ENCODE peak calls at places on chromosomes 7 and 10, in ten cellular contexts. T is stomach, R is prostate gland, L is suprapubic skin, G is upper lobe of right lung, E is iPS DF 6.9, U is neuronal stem cell, Z is cardiac muscle cell, O is Karpas-422, V is left ventricle myocardium inferior. H is an unnamed sample.

GRCh38 chr7:40815512-40815911 is 680.7 kb downstream of the SUGCT start:
- DNase-seq in T (no peak), R (no peak), L (no peak), G (no peak), E (no peak), U (no peak), Z (no peak), O (no peak), V (no peak), H (no peak)

GRCh38 chr7:102434039-102434481 is 685 bp downstream of the ORAI2 start:
- DNase-seq in T (no peak), R (no peak), L (no peak), G (no peak), E (no peak), U (no peak), Z (no peak), O (peak; percentile 46), V (no peak), H (no peak)

GRCh38 chr7:84261509-84261908 is 66.9 kb upstream of the SEMA3A start:
- DNase-seq in T (no peak), R (no peak), L (no peak), G (no peak), E (no peak), U (no peak), Z (no peak), O (no peak), V (no peak), H (no peak)

GRCh38 chr7:159007308-159008054 is 137.2 kb downstream of the VIPR2 start:
- DNase-seq in T (no peak), R (no peak), L (peak; percentile 65), G (no peak), E (no peak), U (no peak), Z (no peak), O (no peak), V (no peak), H (no peak)

GRCh38 chr7:138880881-138881577 is 83.0 kb upstream of the ATP6V0A4 start:
- DNase-seq in T (peak; percentile 40), R (no peak), L (no peak), G (no peak), E (no peak), U (no peak), Z (no peak), O (no peak), V (peak; percentile 55), H (no peak)

GRCh38 chr10:110363572-110364411 is 59.1 kb upstream of the SMNDC1 start:
- DNase-seq in T (no peak), R (no peak), L (no peak), G (no peak), E (no peak), U (no peak), Z (no peak), O (no peak), V (no peak), H (no peak)

GRCh38 chr7:4265056-4265455 is 417.0 kb upstream of the FOXK1 start:
- DNase-seq in T (no peak), R (no peak), L (peak; percentile 62), G (no peak), E (no peak), U (no peak), Z (no peak), O (no peak), V (no peak), H (no peak)

GRCh38 chr10:35236739-35237138 is 99.6 kb upstream of the CCNY start:
- DNase-seq in T (no peak), R (no peak), L (no peak), G (no peak), E (no peak), U (no peak), Z (peak; percentile 27), O (no peak), V (no peak), H (no peak)

GRCh38 chr7:45921699-45922519 is 837 bp upstream of the IGFBP3 start:
- DNase-seq in T (no peak), R (peak; percentile 11), L (no peak), G (no peak), E (peak; percentile 66), U (peak; percentile 84), Z (peak; percentile 81), O (no peak), V (peak; percentile 66), H (no peak)

GRCh38 chr10:10910634-10911033 is 107.0 kb upstream of the CELF2 start:
- DNase-seq in T (no peak), R (no peak), L (no peak), G (no peak), E (no peak), U (no peak), Z (no peak), O (no peak), V (no peak), H (no peak)

GRCh38 chr10:4344544-4344994 is 481.4 kb upstream of the AKR1E2 start:
- DNase-seq in T (no peak), R (no peak), L (peak; percentile 83), G (peak; percentile 72), E (no peak), U (no peak), Z (peak; percentile 63), O (no peak), V (peak; percentile 42), H (peak; percentile 45)

GRCh38 chr7:131225619-131226101 is 102.0 kb upstream of the MKLN1 start:
- DNase-seq in T (peak; percentile 28), R (peak; percentile 14), L (no peak), G (peak; percentile 74), E (no peak), U (no peak), Z (no peak), O (no peak), V (peak; percentile 25), H (no peak)

GRCh38 chr10:126468876-126469643 is 80.8 kb upstream of the ADAM12 start:
- DNase-seq in T (no peak), R (no peak), L (no peak), G (no peak), E (no peak), U (no peak), Z (no peak), O (no peak), V (no peak), H (no peak)

GRCh38 chr10:99522511-99523250 is 10.1 kb upstream of the NKX2-3 start:
- DNase-seq in T (no peak), R (no peak), L (no peak), G (no peak), E (no peak), U (no peak), Z (no peak), O (no peak), V (no peak), H (no peak)
- H3K27me3 ChIP-seq in T (peaks cover 99% of the 10 kb centered on the region), R (peaks cover 74% of the 10 kb centered on the region), L (peaks cover 98% of the 10 kb centered on the region), G (peaks cover 100% of the 10 kb centered on the region), E (peaks cover 90% of the 10 kb centered on the region), U (peaks cover 90% of the 10 kb centered on the region), Z (peaks cover 91% of the 10 kb centered on the region), O (no peaks in the 10 kb centered on the region), V (peaks cover 100% of the 10 kb centered on the region), H (no peaks in the 10 kb centered on the region)

GRCh38 chr10:92553959-92554358 is 19.9 kb downstream of the IDE start:
- DNase-seq in T (no peak), R (no peak), L (no peak), G (no peak), E (no peak), U (no peak), Z (no peak), O (no peak), V (no peak), H (no peak)
- H3K9me3 ChIP-seq in T (no peaks in the 10 kb centered on the region), R (no peaks in the 10 kb centered on the region), L (peaks cover 11% of the 10 kb centered on the region), G (peaks cover 7% of the 10 kb centered on the region), E (no peaks in the 10 kb centered on the region), U (peaks cover 20% of the 10 kb centered on the region), Z (no peaks in the 10 kb centered on the region), O (no peaks in the 10 kb centered on the region), V (peaks cover 17% of the 10 kb centered on the region), H (no peaks in the 10 kb centered on the region)

GRCh38 chr10:100977436-100977835 is 8.1 kb downstream of the SEMA4G start:
- DNase-seq in T (no peak), R (no peak), L (peak; percentile 38), G (no peak), E (no peak), U (no peak), Z (no peak), O (no peak), V (no peak), H (no peak)

GRCh38 chr10:100979821-100980272 is 7.5 kb downstream of the MRPL43 start:
- DNase-seq in T (peak; percentile 23), R (no peak), L (peak; percentile 69), G (no peak), E (no peak), U (no peak), Z (no peak), O (no peak), V (no peak), H (no peak)

GRCh38 chr10:100980327-100981110 is 6.8 kb downstream of the MRPL43 start:
- DNase-seq in T (peak; percentile 18), R (no peak), L (peak; percentile 64), G (no peak), E (no peak), U (no peak), Z (no peak), O (no peak), V (no peak), H (no peak)

GRCh38 chr10:100978121-100978895 is 9.0 kb downstream of the MRPL43 start:
- DNase-seq in T (no peak), R (no peak), L (peak; percentile 44), G (no peak), E (no peak), U (no peak), Z (no peak), O (no peak), V (no peak), H (no peak)

DNA sequence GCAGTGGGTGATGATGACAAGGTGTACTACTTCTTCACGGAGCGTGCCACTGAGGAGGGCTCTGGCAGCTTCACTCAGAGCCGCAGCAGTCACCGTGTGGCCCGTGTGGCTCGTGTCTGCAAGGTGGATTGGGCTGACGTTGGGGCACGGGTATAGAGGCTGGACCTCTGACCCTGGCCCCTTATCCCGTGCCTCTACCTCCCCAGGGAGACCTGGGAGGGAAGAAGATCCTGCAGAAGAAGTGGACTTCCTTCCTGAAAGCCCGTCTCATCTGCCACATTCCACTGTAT is 8.5 kb downstream of the MRPL43 start:
- DNase-seq in T (no peak), R (no peak), L (peak; percentile 54), G (no peak), E (no peak), U (no peak), Z (no peak), O (no peak), V (no peak), H (no peak)
- H3K27me3 ChIP-seq in T (no peaks in the 10 kb centered on the region), R (no peaks in the 10 kb centered on the region), L (no peaks in the 10 kb centered on the region), G (no peaks in the 10 kb centered on the region), E (no peaks in the 10 kb centered on the region), U (no peaks in the 10 kb centered on the region), Z (no peaks in the 10 kb centered on the region), O (no peaks in the 10 kb centered on the region), V (no peaks in the 10 kb centered on the region), H (no peaks in the 10 kb centered on the region)

DNA sequence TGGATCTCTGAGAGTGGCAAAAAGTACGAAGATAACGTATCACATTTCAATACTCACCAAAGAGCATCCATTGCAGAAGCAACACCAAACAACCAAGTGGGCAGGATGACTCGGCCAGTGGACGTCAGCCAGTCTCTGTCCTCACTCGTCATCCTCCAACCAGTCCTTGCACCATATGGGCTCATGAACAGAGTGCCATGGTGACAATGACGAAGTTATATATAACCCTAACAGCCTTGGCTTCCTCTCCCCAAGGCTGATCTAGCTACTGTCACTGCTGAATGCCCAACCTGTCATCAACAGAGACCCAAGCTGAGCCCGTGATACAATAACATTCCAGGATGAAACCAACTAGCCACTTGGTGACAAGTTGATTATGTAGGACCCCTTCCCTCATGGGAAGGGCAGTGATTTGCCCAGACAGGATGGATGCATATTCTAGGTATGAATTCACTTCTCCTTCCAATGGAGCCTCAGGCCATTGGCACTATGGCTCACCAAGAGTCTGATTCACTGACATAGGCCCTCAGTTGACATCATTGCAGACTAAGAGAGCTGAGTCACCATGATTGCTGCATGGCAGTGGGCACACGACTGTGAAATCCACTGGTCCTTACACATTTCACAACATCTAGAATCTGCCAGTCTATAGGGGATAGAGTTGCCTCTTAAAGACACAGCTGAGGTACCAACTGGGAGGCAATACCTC is 26.3 kb upstream of the PPIF start:
- DNase-seq in T (no peak), R (no peak), L (no peak), G (no peak), E (no peak), U (no peak), Z (no peak), O (no peak), V (no peak), H (no peak)
- H3K9me3 ChIP-seq in T (no peaks in the 10 kb centered on the region), R (no peaks in the 10 kb centered on the region), L (no peaks in the 10 kb centered on the region), G (no peaks in the 10 kb centered on the region), E (no peaks in the 10 kb centered on the region), U (no peaks in the 10 kb centered on the region), Z (no peaks in the 10 kb centered on the region), O (no peaks in the 10 kb centered on the region), V (peaks cover 3% of the 10 kb centered on the region), H (no peaks in the 10 kb centered on the region)